ENCODE peak calls at places on chromosomes 13 and 19, in seven cellular contexts. One of them, this sample, is unnamed.

GRCh38 chr13:75481176-75482069 is 546 bp downstream of the TBC1D4 start:
- DNase-seq in stomach: peak
- DNase-seq in CD8-positive, alpha-beta T cell: no peak
- DNase-seq in IMR-90: no peak
- DNase-seq in non-pigmented ciliary epithelial cell: no peak
- DNase-seq in SK-N-DZ: peak
- DNase-seq in endothelial cell: peak
- DNase-seq in this sample: no peak

GRCh38 chr13:43804461-43805070 is 17.8 kb upstream of the ENOX1 start:
- DNase-seq in stomach: no peak
- DNase-seq in CD8-positive, alpha-beta T cell: no peak
- DNase-seq in IMR-90: peak
- DNase-seq in non-pigmented ciliary epithelial cell: no peak
- DNase-seq in SK-N-DZ: peak
- DNase-seq in endothelial cell: peak
- DNase-seq in this sample: no peak

GRCh38 chr19:345320-345879 is 804 bp upstream of the MIER2 start:
- DNase-seq in stomach: no peak
- DNase-seq in CD8-positive, alpha-beta T cell: no peak
- DNase-seq in IMR-90: no peak
- DNase-seq in non-pigmented ciliary epithelial cell: no peak
- DNase-seq in SK-N-DZ: no peak
- DNase-seq in endothelial cell: no peak
- DNase-seq in this sample: no peak

GRCh38 chr13:73335226-73335625 is 276.4 kb downstream of the KLF5 start:
- DNase-seq in stomach: no peak
- DNase-seq in CD8-positive, alpha-beta T cell: no peak
- DNase-seq in IMR-90: peak
- DNase-seq in non-pigmented ciliary epithelial cell: peak
- DNase-seq in SK-N-DZ: no peak
- DNase-seq in endothelial cell: no peak
- DNase-seq in this sample: no peak

GRCh38 chr19:46431824-46432223 is 3.1 kb upstream of the PNMA8C start:
- DNase-seq in stomach: no peak
- DNase-seq in CD8-positive, alpha-beta T cell: no peak
- DNase-seq in IMR-90: no peak
- DNase-seq in non-pigmented ciliary epithelial cell: no peak
- DNase-seq in SK-N-DZ: no peak
- DNase-seq in endothelial cell: no peak
- DNase-seq in this sample: no peak

GRCh38 chr13:98954313-98954712 is 23.6 kb downstream of the DOCK9 start:
- DNase-seq in stomach: no peak
- DNase-seq in CD8-positive, alpha-beta T cell: no peak
- DNase-seq in IMR-90: no peak
- DNase-seq in non-pigmented ciliary epithelial cell: no peak
- DNase-seq in SK-N-DZ: no peak
- DNase-seq in endothelial cell: no peak
- DNase-seq in this sample: no peak

GRCh38 chr13:36207672-36208071 is 6.7 kb downstream of the SOHLH2 start:
- DNase-seq in stomach: no peak
- DNase-seq in CD8-positive, alpha-beta T cell: no peak
- DNase-seq in IMR-90: no peak
- DNase-seq in non-pigmented ciliary epithelial cell: no peak
- DNase-seq in SK-N-DZ: no peak
- DNase-seq in endothelial cell: no peak
- DNase-seq in this sample: no peak

GRCh38 chr19:56900573-56901097 is 60.1 kb upstream of the PEG3 start:
- DNase-seq in stomach: no peak
- DNase-seq in CD8-positive, alpha-beta T cell: no peak
- DNase-seq in IMR-90: no peak
- DNase-seq in non-pigmented ciliary epithelial cell: no peak
- DNase-seq in SK-N-DZ: no peak
- DNase-seq in endothelial cell: no peak
- DNase-seq in this sample: no peak

GRCh38 chr13:50831510-50831909 is 12.0 kb downstream of the DLEU7 start:
- DNase-seq in stomach: no peak
- DNase-seq in CD8-positive, alpha-beta T cell: no peak
- DNase-seq in IMR-90: no peak
- DNase-seq in non-pigmented ciliary epithelial cell: no peak
- DNase-seq in SK-N-DZ: no peak
- DNase-seq in endothelial cell: no peak
- DNase-seq in this sample: no peak

This sample was measured in HS-27A.